ENCODE peak calls at places on chromosomes 11 and 22, in eight cellular contexts. W is hepatocyte; O is GM12865; E is HTR-8/SVneo; P is A549; T is EL; Z is CD8-positive, alpha-beta T cell; C is fibroblast of lung. G is an unnamed sample.

GRCh38 chr11:70043482-70043881 is 34.6 kb upstream of the ANO1 start:
- DNase-seq in W (no peak), O (no peak), E (no peak), P (no peak), T (no peak), Z (no peak), C (no peak), G (no peak)

GRCh38 chr11:59615132-59615636 is 390 bp downstream of the OSBP start:
- DNase-seq in W (peak), O (peak), E (peak), P (peak), T (peak), Z (peak), C (peak), G (peak)

GRCh38 chr22:28911777-28912669 is 28.7 kb downstream of the ZNRF3 start:
- DNase-seq in W (peak), O (no peak), E (no peak), P (peak), T (peak), Z (no peak), C (peak), G (no peak)

GRCh38 chr11:35478411-35479139 is 46.8 kb downstream of the PAMR1 start:
- DNase-seq in W (no peak), O (no peak), E (no peak), P (no peak), T (no peak), Z (no peak), C (peak), G (no peak)

GRCh38 chr11:78187366-78188011 is 937 bp downstream of the KCTD21 start:
- DNase-seq in W (no peak), O (peak), E (no peak), P (no peak), T (no peak), Z (no peak), C (no peak), G (no peak)

GRCh38 chr11:72251614-72252013 is 7.6 kb upstream of the PHOX2A start:
- DNase-seq in W (no peak), O (no peak), E (no peak), P (no peak), T (no peak), Z (no peak), C (no peak), G (no peak)

GRCh38 chr11:124716596-124716995 is 23.1 kb upstream of the NRGN start:
- DNase-seq in W (no peak), O (no peak), E (no peak), P (no peak), T (peak), Z (no peak), C (peak), G (peak)

GRCh38 chr11:45180158-45180887 is 33.9 kb downstream of the PRDM11 start:
- DNase-seq in W (peak), O (peak), E (peak), P (peak), T (peak), Z (no peak), C (peak), G (peak)

GRCh38 chr11:73158356-73159051 is 16.4 kb upstream of the FCHSD2 start:
- DNase-seq in W (peak), O (no peak), E (peak), P (no peak), T (peak), Z (no peak), C (peak), G (peak)

GRCh38 chr11:114307524-114308203 is 11.5 kb downstream of the NNMT start:
- DNase-seq in W (peak), O (no peak), E (peak), P (no peak), T (peak), Z (no peak), C (peak), G (peak)